ENCODE peak calls at places on chromosomes 7 and 10, in eight cellular contexts. H is vagina, P is HCT116, N is transverse colon, L is HepG2, V is GM23338, Q is endothelial cell of umbilical vein, Z is SK-N-MC. Y is an unnamed sample. For H3K36me3, the result is how much of the 10 kb centered on the place peaks cover.

GRCh38 chr10:78433722-78434535 is 400.3 kb downstream of the RPS24 start:
- DNase-seq in H (no peak), L (no peak), N (no peak), Z (no peak), Q (no peak), V (no peak), P (no peak), Y (no peak)

GRCh38 chr7:135758531-135758932 is 9.9 kb upstream of the FAM180A start:
- DNase-seq in H (no peak), L (no peak), Q (peak), Z (no peak), P (no peak), N (no peak), V (peak), Y (no peak)

GRCh38 chr7:157523766-157524421 is 187.1 kb downstream of the DNAJB6 start:
- DNase-seq in H (no peak), Z (no peak), L (no peak), Q (no peak), V (no peak), N (no peak), P (no peak), Y (no peak)

GRCh38 chr7:29807179-29807841 is 1.0 kb downstream of the WIPF3 start:
- DNase-seq in P (peak), H (no peak), L (peak), N (peak), V (peak), Q (no peak), Z (no peak), Y (no peak)

GRCh38 chr10:132162590-132163277 is 24.0 kb upstream of the DPYSL4 start:
- DNase-seq in V (no peak), Z (no peak), P (no peak), Q (no peak), L (no peak), N (peak), H (no peak), Y (peak)

GRCh38 chr10:79139124-79139835 is 70.5 kb downstream of the ZMIZ1 start:
- DNase-seq in N (peak), Q (peak), P (no peak), Z (no peak), V (no peak), H (no peak), L (no peak), Y (no peak)

GRCh38 chr7:81605493-81605892 is 164.4 kb downstream of the HGF start:
- DNase-seq in V (no peak), H (no peak), Q (no peak), Z (no peak), L (no peak), N (no peak), P (no peak), Y (no peak)

GRCh38 chr7:110281362-110281761 is 809.6 kb upstream of the LRRN3 start:
- DNase-seq in Q (no peak), N (no peak), H (no peak), P (no peak), V (no peak), L (no peak), Z (no peak), Y (peak)

GRCh38 chr7:102813256-102814024 is 64.6 kb downstream of the FAM185A start:
- DNase-seq in N (no peak), H (no peak), V (no peak), Q (peak), P (no peak), L (no peak), Z (no peak), Y (no peak)

GRCh38 chr10:22710139-22710745 is 4.1 kb downstream of the PIP4K2A start:
- DNase-seq in Q (no peak), P (no peak), V (no peak), H (no peak), N (no peak), L (no peak), Z (no peak), Y (no peak)

GRCh38 chr10:84194424-84195043 is at the start of gene CDHR1:
- DNase-seq in P (no peak), Q (no peak), N (peak), L (no peak), H (no peak), V (peak), Z (no peak), Y (no peak)

GRCh38 chr10:111765216-111765615 is 418.3 kb downstream of the GPAM start:
- DNase-seq in Q (no peak), V (no peak), N (no peak), L (no peak), H (no peak), Z (no peak), P (no peak), Y (no peak)

GRCh38 chr10:71583076-71583475 is 136.5 kb downstream of the C10orf105 start:
- DNase-seq in Z (no peak), L (no peak), H (no peak), P (no peak), Q (no peak), V (no peak), N (no peak), Y (no peak)

GRCh38 chr10:6936931-6937330 is 356.9 kb upstream of the PRKCQ start:
- DNase-seq in V (no peak), N (no peak), Q (no peak), P (no peak), Z (no peak), H (no peak), L (no peak), Y (no peak)

GRCh38 chr7:127713758-127714157 is 61.8 kb downstream of the SND1 start:
- DNase-seq in N (no peak), H (no peak), Z (no peak), V (no peak), L (no peak), P (no peak), Q (no peak), Y (no peak)

GRCh38 chr7:102289051-102289450 is 2.4 kb downstream of the SH2B2 start:
- DNase-seq in Z (no peak), Q (no peak), L (no peak), N (no peak), V (no peak), H (no peak), P (no peak), Y (no peak)

GRCh38 chr7:149884541-149884940 is 10.8 kb downstream of the ATP6V0E2 start:
- DNase-seq in Q (no peak), L (no peak), P (no peak), V (no peak), Z (no peak), H (no peak), N (no peak), Y (no peak)

GRCh38 chr10:44264244-44264643 is 120.7 kb downstream of the CXCL12 start:
- DNase-seq in Z (no peak), V (no peak), L (no peak), N (no peak), P (no peak), H (no peak), Q (no peak), Y (no peak)

GRCh38 chr10:57993302-57993701 is 274.4 kb downstream of the IPMK start:
- DNase-seq in Q (no peak), N (no peak), V (no peak), Z (no peak), H (no peak), P (no peak), L (no peak), Y (no peak)

GRCh38 chr7:43294080-43294630 is 181.7 kb downstream of the HECW1 start:
- DNase-seq in Q (no peak), H (no peak), V (peak), L (no peak), N (no peak), Z (no peak), P (peak), Y (peak)

GRCh38 chr10:13834581-13835286 is 248.0 kb downstream of the PRPF18 start:
- DNase-seq in P (no peak), V (peak), Q (peak), L (no peak), H (no peak), Z (no peak), N (peak), Y (no peak)

GRCh38 chr10:17113346-17113745 is 16.3 kb downstream of the CUBN start:
- DNase-seq in H (no peak), P (no peak), Q (no peak), N (no peak), V (no peak), L (no peak), Z (no peak), Y (no peak)

GRCh38 chr7:132065193-132065972 is 509.0 kb upstream of the PODXL start:
- DNase-seq in L (no peak), V (no peak), Z (no peak), Q (peak), H (peak), P (peak), N (peak), Y (no peak)

GRCh38 chr10:95920798-95921426 is 13.1 kb downstream of the CC2D2B start:
- DNase-seq in Z (no peak), H (no peak), N (no peak), Q (no peak), V (peak), L (no peak), P (no peak), Y (no peak)

GRCh38 chr7:21448974-21449373 is 21.1 kb downstream of the SP4 start:
- DNase-seq in Q (no peak), N (no peak), Z (no peak), H (no peak), P (no peak), V (peak), L (no peak), Y (no peak)

GRCh38 chr10:580796-581195 is 108.7 kb downstream of the DIP2C start:
- DNase-seq in N (no peak), H (no peak), Z (no peak), L (no peak), V (no peak), P (no peak), Q (no peak), Y (no peak)

GRCh38 chr7:44275829-44276570 is 49.4 kb downstream of the CAMK2B start:
- DNase-seq in H (no peak), P (no peak), N (no peak), L (no peak), Q (peak), V (peak), Z (peak), Y (no peak)

GRCh38 chr10:114773197-114773532 is 48.4 kb upstream of the FHIP2A start:
- DNase-seq in Q (no peak), L (no peak), N (no peak), Z (no peak), V (no peak), H (no peak), P (no peak), Y (no peak)

GRCh38 chr7:80581472-80581871 is 57.0 kb upstream of the CD36 start:
- DNase-seq in V (no peak), N (no peak), Z (no peak), L (no peak), P (no peak), H (no peak), Q (no peak), Y (no peak)

GRCh38 chr7:80584778-80585177 is 53.7 kb upstream of the CD36 start:
- DNase-seq in P (no peak), Z (no peak), Q (no peak), V (peak), N (no peak), L (peak), H (no peak), Y (no peak)

GRCh38 chr7:80588591-80588990 is 49.9 kb upstream of the CD36 start:
- DNase-seq in N (no peak), P (no peak), H (no peak), L (no peak), Z (no peak), V (no peak), Q (no peak), Y (no peak)

GRCh38 chr7:80587538-80587937 is 50.9 kb upstream of the CD36 start:
- DNase-seq in L (no peak), Q (no peak), P (no peak), V (no peak), H (no peak), Z (no peak), N (no peak), Y (no peak)

GRCh38 chr7:80583901-80584300 is 54.5 kb upstream of the CD36 start:
- DNase-seq in L (no peak), P (no peak), H (no peak), V (no peak), Q (no peak), Z (no peak), N (no peak), Y (no peak)
- TF ChIP-seq POLR2AphosphoS5 in L (no peak), P (no peak), H (no peak), V (no peak), Q (no peak), Z (no peak), N (no peak), Y (no peak)

GRCh38 chr7:155722118-155722517 is 77.7 kb downstream of the RBM33 start:
- DNase-seq in V (no peak), H (no peak), Q (no peak), L (no peak), P (no peak), N (no peak), Z (no peak), Y (no peak)
- H3K36me3 ChIP-seq in V (under half), H (under half), Q (under half), L (under half), P (under half), N (under half), Z (under half), Y (under half)

GRCh38 chr7:50815138-50815537 is 32.4 kb upstream of the GRB10 start:
- DNase-seq in Z (no peak), P (no peak), H (no peak), L (no peak), N (no peak), V (no peak), Q (no peak), Y (no peak)
- TF ChIP-seq POLR2AphosphoS5 in Z (no peak), P (no peak), H (no peak), L (no peak), N (no peak), V (no peak), Q (no peak), Y (no peak)

DNA sequence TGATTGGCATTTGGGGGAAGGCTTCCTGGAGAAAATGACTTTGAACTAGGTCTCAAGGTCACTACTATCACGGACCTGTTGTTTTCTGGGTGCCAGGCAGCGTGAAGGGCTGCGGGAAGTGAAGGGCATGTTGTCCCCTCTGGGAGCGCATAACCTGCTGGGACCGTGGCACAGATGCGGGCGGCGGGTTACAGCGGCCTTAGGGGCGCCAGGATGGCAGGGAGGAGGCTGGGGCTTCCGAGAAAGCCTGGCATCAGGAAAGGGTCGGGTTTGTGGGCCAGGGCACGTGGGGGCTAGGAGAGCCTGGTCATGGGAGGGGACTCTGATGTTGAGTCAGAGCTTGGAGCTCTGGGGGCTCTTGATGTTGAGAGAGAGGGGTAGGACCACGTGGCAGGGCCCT is 6.1 kb downstream of the SLC4A2 start:
- DNase-seq in Q (no peak), L (no peak), Z (no peak), H (no peak), P (no peak), N (no peak), V (no peak), Y (no peak)
- H3K36me3 ChIP-seq in Q (under half), L (under half), Z (under half), H (half or more), P (under half), N (under half), V (under half), Y (under half)

Y was measured in prostate gland.